ENCODE peak calls at places on chromosomes 16 and 17, in six cellular contexts. B is transverse colon, W is sigmoid colon, U is ovary, J is A549, D is tibial nerve. P is an unnamed sample.

GRCh38 chr17:77145635-77146632 is 5.2 kb downstream of the SEC14L1 start:
- DNase-seq in B (peak), W (peak), U (no peak), J (no peak), D (peak), P (peak)

GRCh38 chr16:12819126-12820117 is 15.7 kb upstream of the CPPED1 start:
- DNase-seq in B (peak), W (peak), U (peak), J (peak), D (peak), P (no peak)

GRCh38 chr17:73744411-73744810 is 100.2 kb upstream of the SDK2 start:
- DNase-seq in B (no peak), W (no peak), U (no peak), J (no peak), D (no peak), P (peak)

GRCh38 chr16:13621639-13622038 is 298.3 kb upstream of the ERCC4 start:
- DNase-seq in B (no peak), W (no peak), U (no peak), J (no peak), D (no peak), P (no peak)

GRCh38 chr16:49496656-49497055 is 123.1 kb downstream of the C16orf78 start:
- DNase-seq in B (no peak), W (no peak), U (no peak), J (no peak), D (no peak), P (no peak)

GRCh38 chr16:85908444-85908843 is 9.5 kb downstream of the IRF8 start:
- DNase-seq in B (no peak), W (peak), U (no peak), J (no peak), D (no peak), P (no peak)

GRCh38 chr16:19555938-19556778 is 655 bp downstream of the VPS35L start:
- DNase-seq in B (peak), W (no peak), U (peak), J (peak), D (no peak), P (no peak)

GRCh38 chr16:88619859-88620655 is 18.3 kb upstream of the IL17C start:
- DNase-seq in B (peak), W (no peak), U (no peak), J (no peak), D (no peak), P (no peak)

GRCh38 chr16:85227924-85228462 is 115.7 kb upstream of the CIBAR2 start:
- DNase-seq in B (no peak), W (peak), U (no peak), J (no peak), D (no peak), P (peak)

GRCh38 chr17:13544292-13544691 is 57.4 kb downstream of the HS3ST3A1 start:
- DNase-seq in B (peak), W (peak), U (peak), J (no peak), D (no peak), P (peak)

GRCh38 chr17:14790518-14790917 is 474.6 kb downstream of the PMP22 start:
- DNase-seq in B (no peak), W (no peak), U (no peak), J (no peak), D (no peak), P (no peak)

GRCh38 chr16:78388920-78389564 is 289.6 kb downstream of the WWOX start:
- DNase-seq in B (no peak), W (no peak), U (no peak), J (no peak), D (no peak), P (no peak)

GRCh38 chr17:77744268-77744988 is 214.1 kb upstream of the TNRC6C start:
- DNase-seq in B (no peak), W (peak), U (no peak), J (no peak), D (peak), P (peak)

GRCh38 chr17:61160789-61161440 is 238.7 kb upstream of the TBX2 start:
- DNase-seq in B (no peak), W (no peak), U (no peak), J (no peak), D (no peak), P (no peak)
- TF ChIP-seq EP300 in B (no peak), W (no peak), U (no peak), J (no peak), D (no peak), P (no peak)

DNA sequence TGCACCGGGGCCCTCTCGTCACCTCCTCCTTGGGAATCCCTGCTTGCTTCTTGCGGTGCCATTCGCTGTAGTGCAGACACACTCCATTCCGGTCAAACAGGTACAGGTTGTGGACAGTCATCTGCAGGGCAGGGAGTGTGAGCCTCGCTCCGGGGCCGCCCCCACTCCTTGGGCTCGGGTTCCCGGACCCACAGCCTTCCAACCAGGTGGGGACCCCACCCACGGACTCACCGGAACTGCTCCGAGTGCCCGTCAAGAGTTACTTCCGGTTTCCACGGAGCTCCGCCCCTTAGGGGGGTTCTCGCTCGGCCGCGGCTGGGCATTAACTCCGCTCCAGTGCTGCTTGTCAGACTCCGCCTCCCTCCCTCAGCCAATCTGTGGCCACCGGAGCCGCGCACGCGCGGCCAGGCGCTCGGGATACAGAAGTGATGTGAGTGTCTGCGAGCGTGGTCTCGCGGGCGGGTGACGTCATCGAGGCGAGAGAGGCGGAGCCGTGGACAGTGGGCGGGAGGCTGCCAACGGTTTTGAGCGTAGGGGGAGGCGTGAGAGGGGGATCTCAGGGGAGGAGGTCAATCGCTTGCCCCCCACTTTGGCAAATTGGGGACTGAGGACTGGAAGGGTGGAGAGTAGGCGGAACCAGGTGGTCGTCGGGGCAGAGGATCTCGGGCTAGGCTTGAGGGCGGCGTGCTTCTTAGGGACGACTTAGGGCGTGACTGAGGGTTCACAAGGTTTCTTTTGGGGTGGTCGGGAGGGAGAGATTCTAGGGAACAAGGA is at the start of the genes CNTROB and TRAPPC1:
- DNase-seq in B (peak), W (peak), U (peak), J (peak), D (peak), P (peak)
- TF ChIP-seq POLR2A in B (peak), W (peak), U (peak), J (peak), D (peak), P (no peak)

DNA sequence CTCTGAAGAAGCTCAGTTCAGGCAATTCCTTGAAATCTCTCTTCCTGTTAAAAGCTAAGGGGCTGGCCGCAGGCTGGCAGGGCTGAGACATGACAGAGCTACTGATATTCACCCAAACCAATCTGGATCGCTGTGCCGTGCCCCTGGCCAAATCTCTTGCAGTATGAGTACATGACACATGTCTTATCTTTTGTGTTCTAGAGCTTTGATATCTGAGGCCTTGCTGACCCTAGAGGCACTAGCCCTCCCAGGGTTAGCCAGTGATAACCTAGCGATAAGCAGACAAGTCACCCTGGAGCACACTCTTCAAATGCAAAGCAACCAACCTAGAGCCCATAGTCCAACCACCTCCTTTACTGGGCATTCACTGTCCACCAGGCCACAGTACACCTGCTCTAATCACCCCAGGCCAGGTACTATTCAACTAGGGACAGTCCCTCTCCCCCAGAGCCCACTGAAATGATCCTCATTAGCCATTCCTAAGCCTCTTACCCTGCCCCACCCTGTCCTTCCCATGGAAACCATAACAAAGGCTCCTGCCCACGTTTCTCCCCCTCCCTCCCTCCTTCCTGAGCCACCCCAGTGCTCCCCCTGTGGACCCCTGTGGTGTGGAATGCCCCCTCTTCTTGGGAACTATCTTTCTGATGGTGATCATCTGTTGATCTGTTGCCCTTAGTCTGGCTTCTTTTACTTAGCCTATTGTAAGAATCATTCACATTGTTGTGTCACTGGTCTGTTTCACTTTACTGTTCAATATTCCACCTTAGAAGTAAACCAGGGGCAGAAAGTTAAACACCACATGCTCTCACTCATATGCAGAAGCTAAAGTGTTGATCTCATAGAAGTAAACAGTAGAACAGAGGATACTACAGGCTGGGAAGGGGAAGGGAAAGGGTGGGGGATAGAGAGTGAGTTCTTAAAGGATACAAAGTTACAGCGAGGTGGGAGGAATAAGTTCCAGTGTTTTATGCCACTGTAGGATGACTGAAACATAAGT is 52.5 kb downstream of the TEKT5 start:
- DNase-seq in B (no peak), W (no peak), U (no peak), J (no peak), D (no peak), P (no peak)
- TF ChIP-seq EP300 in B (no peak), W (no peak), U (no peak), J (no peak), D (no peak), P (no peak)

GRCh38 chr16:67666538-67667433 is at the start of the genes C16orf86 and ENKD1:
- DNase-seq in B (peak), W (peak), U (peak), J (peak), D (peak), P (peak)
- TF ChIP-seq POLR2A in B (no peak), W (no peak), U (peak), J (no peak), D (peak), P (peak)

GRCh38 chr17:69912819-69913218 is 162.2 kb upstream of the KCNJ16 start:
- DNase-seq in B (no peak), W (no peak), U (no peak), J (no peak), D (no peak), P (no peak)
- TF ChIP-seq EP300 in B (no peak), W (no peak), U (no peak), J (no peak), D (no peak), P (no peak)

DNA sequence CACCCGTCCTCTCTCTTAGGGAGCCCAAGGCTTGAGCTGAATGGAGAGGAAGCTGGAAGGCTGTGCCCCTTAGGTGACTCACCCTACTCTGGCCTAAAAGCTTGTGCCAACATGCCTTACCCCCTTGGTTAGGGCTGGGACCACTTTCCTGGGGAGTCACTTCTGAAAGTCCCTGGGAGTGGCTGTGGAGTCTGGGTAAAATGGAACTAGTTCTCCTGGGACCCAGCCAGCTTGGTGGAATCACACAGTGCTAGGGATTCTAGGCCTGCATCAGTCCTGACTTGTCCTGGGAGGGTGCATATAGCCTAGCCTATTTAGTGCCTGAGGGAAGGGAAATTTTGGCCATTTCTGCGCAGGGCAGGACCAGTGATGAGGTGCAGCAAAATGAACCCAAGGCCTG is 10.5 kb downstream of the MMP28 start:
- DNase-seq in B (no peak), W (peak), U (no peak), J (no peak), D (no peak), P (no peak)
- TF ChIP-seq POLR2A in B (no peak), W (no peak), U (no peak), J (no peak), D (no peak), P (no peak)

GRCh38 chr16:80883159-80883642 is 78.8 kb upstream of the CDYL2 start:
- DNase-seq in B (peak), W (no peak), U (no peak), J (no peak), D (no peak), P (no peak)
- TF ChIP-seq EP300 in B (peak), W (no peak), U (no peak), J (no peak), D (no peak), P (no peak)

GRCh38 chr17:75261336-75262111 is at the start of the genes GGA3 and MRPS7:
- DNase-seq in B (peak), W (peak), U (peak), J (peak), D (peak), P (peak)
- TF ChIP-seq POLR2A in B (peak), W (peak), U (peak), J (peak), D (peak), P (peak)

DNA sequence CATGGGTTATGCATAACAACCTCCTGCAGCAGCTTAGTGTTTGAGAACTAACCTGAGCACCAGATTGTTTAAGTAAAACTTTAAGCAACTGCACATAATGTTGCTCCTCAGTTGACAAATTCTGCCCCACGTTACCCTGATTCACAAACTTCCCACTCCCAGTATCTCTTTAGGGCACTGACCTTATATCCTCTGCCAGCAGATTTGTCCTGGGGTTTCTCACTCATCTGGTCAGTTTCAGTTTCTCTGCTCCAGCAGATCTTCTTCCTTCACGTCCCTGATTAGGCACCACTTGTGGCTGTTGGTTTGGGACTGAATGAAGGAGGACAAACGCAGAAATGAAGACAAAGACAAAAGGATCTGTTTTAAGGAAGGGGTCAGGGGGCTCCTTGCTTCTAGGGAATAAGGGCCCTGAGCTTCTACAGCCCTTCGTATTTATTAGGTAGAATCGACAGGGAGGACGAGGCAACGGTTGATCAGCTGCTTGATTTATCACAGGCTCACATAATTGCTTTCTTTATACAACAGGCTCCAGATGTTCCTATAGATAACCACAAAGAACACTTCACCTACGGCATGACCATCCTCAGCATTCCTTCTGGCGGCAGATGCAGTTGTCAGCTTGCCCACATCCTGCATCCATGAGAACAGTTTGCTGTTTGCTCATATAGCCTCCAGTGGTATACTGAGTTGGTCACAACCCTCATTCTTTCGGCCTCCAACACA is 13.5 kb upstream of the ZNF689 start:
- DNase-seq in B (no peak), W (no peak), U (no peak), J (no peak), D (no peak), P (no peak)
- TF ChIP-seq EP300 in B (no peak), W (no peak), U (no peak), J (no peak), D (no peak), P (no peak)

P was measured in upper lobe of left lung.